ENCODE peak calls at places on chromosomes 3 and 15, in six cellular contexts. C is A172; Y is activated CD4-positive, alpha-beta T cell treated with anti-CD3 and anti-CD28 coated beads, Interleukin-2, amount 10 ng/mL, durations not matched to agents 7 days and 5 days; B is HFFc6; X is AML-193; P is M059J. U is an unnamed sample.

GRCh38 chr3:23944861-23945652 is at the start of gene NR1D2:
- DNase-seq in C (peak; percentile 69), Y (peak; percentile 73), B (peak; percentile 66), X (peak; percentile 58), P (peak; percentile 74), U (peak; percentile 76)

GRCh38 chr15:73936181-73936580 is 9.9 kb downstream of the LOXL1 start:
- DNase-seq in C (no peak), Y (no peak), B (no peak), X (no peak), P (no peak), U (no peak)

GRCh38 chr3:61686228-61686648 is 124.9 kb downstream of the PTPRG start:
- DNase-seq in C (no peak), Y (no peak), B (no peak), X (no peak), P (peak; percentile 30), U (peak; percentile 60)

GRCh38 chr3:161273589-161274218 is 52.6 kb downstream of the NMD3 start:
- DNase-seq in C (peak; percentile 26), Y (peak; percentile 51), B (no peak), X (peak; percentile 42), P (peak; percentile 46), U (no peak)

GRCh38 chr3:32448686-32449474 is 53.8 kb downstream of the CMTM6 start:
- DNase-seq in C (no peak), Y (no peak), B (no peak), X (no peak), P (no peak), U (peak; percentile 13)

GRCh38 chr3:158847466-158847849 is 45.6 kb downstream of the MFSD1 start:
- DNase-seq in C (peak; percentile 13), Y (no peak), B (no peak), X (no peak), P (peak; percentile 70), U (no peak)

GRCh38 chr15:57418640-57419039 is 42.3 kb downstream of the CGNL1 start:
- DNase-seq in C (peak; percentile 29), Y (no peak), B (no peak), X (no peak), P (peak; percentile 11), U (no peak)

GRCh38 chr3:129282727-129283327 is 4.2 kb downstream of the HMCES start:
- DNase-seq in C (no peak), Y (peak; percentile 13), B (no peak), X (no peak), P (peak; percentile 87), U (no peak)

GRCh38 chr15:79977431-79977940 is 6.5 kb upstream of the BCL2A1 start:
- DNase-seq in C (no peak), Y (no peak), B (no peak), X (peak; percentile 91), P (peak; percentile 27), U (no peak)

GRCh38 chr15:40308844-40309189 is 1.1 kb upstream of the PLCB2 start:
- DNase-seq in C (no peak), Y (peak; percentile 25), B (no peak), X (peak; percentile 80), P (no peak), U (peak; percentile 72)

GRCh38 chr15:99347609-99348008 is 96.3 kb downstream of the LRRC28 start:
- DNase-seq in C (peak; percentile 8), Y (no peak), B (peak; percentile 9), X (no peak), P (no peak), U (no peak)

GRCh38 chr3:244041-244440 is 47.5 kb downstream of the CHL1 start:
- DNase-seq in C (no peak), Y (no peak), B (no peak), X (no peak), P (no peak), U (no peak)

GRCh38 chr3:187263270-187263669 is 28.3 kb downstream of the MASP1 start:
- DNase-seq in C (no peak), Y (no peak), B (peak; percentile 54), X (no peak), P (peak; percentile 68), U (no peak)

GRCh38 chr15:36373549-36373948 is 205.9 kb upstream of the CDIN1 start:
- DNase-seq in C (peak; percentile 90), Y (no peak), B (no peak), X (no peak), P (peak; percentile 74), U (no peak)

GRCh38 chr3:110420158-110420641 is 651.4 kb upstream of the NECTIN3 start:
- DNase-seq in C (peak; percentile 84), Y (no peak), B (peak; percentile 78), X (no peak), P (peak; percentile 94), U (no peak)

GRCh38 chr3:194816748-194817591 is 131.3 kb downstream of the FAM43A start:
- DNase-seq in C (no peak), Y (no peak), B (no peak), X (no peak), P (no peak), U (no peak)

GRCh38 chr15:80923668-80924067 is 66.0 kb downstream of the MESD start:
- DNase-seq in C (no peak), Y (no peak), B (peak; percentile 7), X (no peak), P (peak; percentile 7), U (no peak)

GRCh38 chr15:76267077-76267476 is 44.2 kb downstream of the ETFA start:
- DNase-seq in C (no peak), Y (no peak), B (no peak), X (no peak), P (no peak), U (no peak)

GRCh38 chr3:40572588-40572987 is 47.8 kb downstream of the ZNF621 start:
- DNase-seq in C (no peak), Y (no peak), B (no peak), X (no peak), P (no peak), U (no peak)

GRCh38 chr3:34256021-34256420 is 457.6 kb downstream of the PDCD6IP start:
- DNase-seq in C (no peak), Y (no peak), B (no peak), X (no peak), P (no peak), U (no peak)

GRCh38 chr15:72353266-72353665 is 22.5 kb downstream of the HEXA start:
- DNase-seq in C (no peak), Y (no peak), B (peak; percentile 40), X (no peak), P (peak; percentile 49), U (no peak)

GRCh38 chr3:22731901-22732300 is 471.2 kb upstream of the UBE2E2 start:
- DNase-seq in C (no peak), Y (no peak), B (no peak), X (no peak), P (no peak), U (no peak)

GRCh38 chr15:74504418-74504817 is 36.6 kb upstream of the ARID3B start:
- DNase-seq in C (no peak), Y (no peak), B (no peak), X (no peak), P (peak; percentile 52), U (no peak)

GRCh38 chr15:75043509-75044257 is 20.3 kb downstream of the PPCDC start:
- DNase-seq in C (peak; percentile 98), Y (no peak), B (peak; percentile 98), X (peak; percentile 95), P (peak; percentile 98), U (peak; percentile 71)

GRCh38 chr3:52244061-52244628 is 1.4 kb upstream of the PPM1M start:
- DNase-seq in C (peak; percentile 41), Y (no peak), B (peak; percentile 58), X (peak; percentile 99), P (peak; percentile 85), U (peak; percentile 56)

GRCh38 chr15:77513226-77513625 is 92.5 kb downstream of the HMG20A start:
- DNase-seq in C (no peak), Y (no peak), B (no peak), X (no peak), P (peak; percentile 32), U (no peak)

GRCh38 chr15:31574761-31575160 is 248.1 kb downstream of the KLF13 start:
- DNase-seq in C (no peak), Y (no peak), B (no peak), X (no peak), P (no peak), U (no peak)

GRCh38 chr15:79004336-79004735 is 59.5 kb upstream of the CTSH start:
- DNase-seq in C (peak; percentile 91), Y (peak; percentile 7), B (peak; percentile 51), X (peak; percentile 46), P (peak; percentile 88), U (no peak)

GRCh38 chr3:66499881-66500574 is 794 bp downstream of the LRIG1 start:
- DNase-seq in C (no peak), Y (peak; percentile 40), B (no peak), X (no peak), P (peak; percentile 10), U (no peak)

GRCh38 chr3:122974764-122975162 is 52.8 kb downstream of the SEMA5B start:
- DNase-seq in C (peak; percentile 76), Y (no peak), B (no peak), X (no peak), P (peak; percentile 77), U (no peak)

GRCh38 chr3:130772124-130772523 is 25.5 kb upstream of the PIK3R4 start:
- DNase-seq in C (no peak), Y (no peak), B (no peak), X (peak; percentile 25), P (no peak), U (no peak)

GRCh38 chr3:155946178-155946577 is 75.7 kb downstream of the GMPS start:
- DNase-seq in C (peak; percentile 47), Y (no peak), B (peak; percentile 77), X (no peak), P (peak; percentile 80), U (no peak)

GRCh38 chr15:68232937-68233336 is 3.4 kb upstream of the CLN6 start:
- DNase-seq in C (no peak), Y (no peak), B (no peak), X (peak; percentile 16), P (no peak), U (no peak)

GRCh38 chr15:56390739-56391267 is 25.6 kb downstream of the TEX9 start:
- DNase-seq in C (no peak), Y (no peak), B (no peak), X (no peak), P (no peak), U (no peak)

GRCh38 chr3:158830391-158830790 is 28.5 kb downstream of the MFSD1 start:
- DNase-seq in C (peak; percentile 59), Y (no peak), B (peak; percentile 23), X (no peak), P (peak; percentile 67), U (no peak)

GRCh38 chr3:59660852-59661624 is 611.2 kb upstream of the CFAP20DC start:
- DNase-seq in C (no peak), Y (no peak), B (no peak), X (no peak), P (no peak), U (no peak)